ENCODE peak calls at places on chromosomes 5 and 9, in seven cellular contexts. G, F, D, B, R, S and H are unnamed samples.

GRCh38 chr5:74801941-74802340 is 34.9 kb downstream of the NSA2 start:
- DNase-seq in G (no peak), F (peak; percentile 10), D (no peak), B (no peak), R (no peak), S (no peak), H (no peak)

GRCh38 chr5:140284013-140284412 is 18.9 kb downstream of the PFDN1 start:
- DNase-seq in G (no peak), F (no peak), D (no peak), B (no peak), R (no peak), S (no peak), H (no peak)

GRCh38 chr5:74124826-74125225 is 498.8 kb downstream of the ARHGEF28 start:
- DNase-seq in G (no peak), F (no peak), D (no peak), B (no peak), R (no peak), S (no peak), H (no peak)

GRCh38 chr5:16975950-16976624 is 40.0 kb upstream of the MYO10 start:
- DNase-seq in G (no peak), F (no peak), D (no peak), B (no peak), R (no peak), S (no peak), H (peak; percentile 21)

GRCh38 chr9:76891279-76891678 is 14.6 kb downstream of the PRUNE2 start:
- DNase-seq in G (no peak), F (no peak), D (no peak), B (no peak), R (no peak), S (no peak), H (no peak)

GRCh38 chr9:79446540-79447307 is 125.0 kb upstream of the TLE4 start:
- DNase-seq in G (no peak), F (no peak), D (no peak), B (no peak), R (no peak), S (no peak), H (no peak)

GRCh38 chr9:135306699-135307098 is 172.9 kb upstream of the PPP1R26 start:
- DNase-seq in G (no peak), F (no peak), D (no peak), B (no peak), R (no peak), S (no peak), H (no peak)

GRCh38 chr9:135908334-135909204 is 1.2 kb upstream of the CAMSAP1 start:
- DNase-seq in G (no peak), F (no peak), D (no peak), B (no peak), R (no peak), S (peak; percentile 71), H (no peak)

GRCh38 chr5:66407739-66408138 is 188.5 kb upstream of the MAST4 start:
- DNase-seq in G (no peak), F (no peak), D (no peak), B (no peak), R (no peak), S (no peak), H (no peak)

GRCh38 chr9:110069326-110070248 is 138.4 kb downstream of the C9orf152 start:
- DNase-seq in G (no peak), F (peak; percentile 94), D (peak; percentile 32), B (peak; percentile 36), R (peak; percentile 30), S (peak; percentile 78), H (peak; percentile 81)

GRCh38 chr5:116510525-116510924 is 64.1 kb downstream of the SEMA6A start:
- DNase-seq in G (no peak), F (no peak), D (no peak), B (peak; percentile 20), R (no peak), S (no peak), H (no peak)

GRCh38 chr5:180599590-180599914 is 8.3 kb upstream of the SCGB3A1 start:
- DNase-seq in G (no peak), F (no peak), D (no peak), B (no peak), R (no peak), S (no peak), H (no peak)

GRCh38 chr5:131846536-131846935 is 49.7 kb upstream of the FNIP1 start:
- DNase-seq in G (no peak), F (no peak), D (no peak), B (no peak), R (no peak), S (no peak), H (no peak)

GRCh38 chr9:13244190-13244589 is 35.3 kb downstream of the MPDZ start:
- DNase-seq in G (no peak), F (no peak), D (peak; percentile 4), B (no peak), R (no peak), S (no peak), H (no peak)

GRCh38 chr5:24642022-24642421 is 2.8 kb downstream of the CDH10 start:
- DNase-seq in G (no peak), F (no peak), D (peak; percentile 74), B (peak; percentile 45), R (no peak), S (no peak), H (no peak)

GRCh38 chr5:76256116-76256889 is 146.8 kb upstream of the IQGAP2 start:
- DNase-seq in G (peak; percentile 55), F (peak; percentile 43), D (peak; percentile 86), B (peak; percentile 71), R (no peak), S (peak; percentile 71), H (no peak)

GRCh38 chr5:178357127-178357526 is 124.5 kb upstream of the PHYKPL start:
- DNase-seq in G (no peak), F (no peak), D (no peak), B (no peak), R (peak; percentile 49), S (no peak), H (no peak)

GRCh38 chr5:56279979-56280378 is 46.8 kb upstream of the ANKRD55 start:
- DNase-seq in G (no peak), F (peak; percentile 71), D (peak; percentile 25), B (no peak), R (no peak), S (no peak), H (no peak)

GRCh38 chr5:15500326-15500958 is 462 bp downstream of the FBXL7 start:
- DNase-seq in G (peak; percentile 41), F (peak; percentile 57), D (peak; percentile 38), B (peak; percentile 50), R (peak; percentile 75), S (peak; percentile 81), H (peak; percentile 92)

GRCh38 chr9:98201749-98202148 is 9.3 kb upstream of the CORO2A start:
- DNase-seq in G (no peak), F (no peak), D (no peak), B (no peak), R (no peak), S (no peak), H (no peak)

GRCh38 chr5:135139397-135140134 is 105.5 kb upstream of the PITX1 start:
- DNase-seq in G (no peak), F (peak; percentile 84), D (peak; percentile 53), B (no peak), R (no peak), S (peak; percentile 73), H (peak; percentile 80)

GRCh38 chr5:139783436-139783955 is 12.1 kb upstream of the PSD2 start:
- DNase-seq in G (no peak), F (no peak), D (no peak), B (no peak), R (no peak), S (no peak), H (no peak)

GRCh38 chr9:68709291-68709970 is 4.4 kb downstream of the PIP5K1B start:
- DNase-seq in G (no peak), F (no peak), D (no peak), B (no peak), R (no peak), S (no peak), H (no peak)
- H3K4me3 ChIP-seq in G (no peak overlapping the region), F (no peak overlapping the region), D (no peak overlapping the region), B (no peak overlapping the region), R (no peak overlapping the region), S (no peak overlapping the region), H (no peak overlapping the region)

GRCh38 chr5:64691333-64691732 is 1.0 kb downstream of the SHISAL2B start:
- DNase-seq in G (no peak), F (no peak), D (no peak), B (no peak), R (no peak), S (no peak), H (no peak)
- H3K4me3 ChIP-seq in G (no peak overlapping the region), F (no peak overlapping the region), D (peak overlapping the region; percentile 37), B (peak overlapping the region; percentile 55), R (no peak overlapping the region), S (no peak overlapping the region), H (no peak overlapping the region)

GRCh38 chr5:170296935-170297588 is 515 bp downstream of the LCP2 start:
- DNase-seq in G (no peak), F (no peak), D (no peak), B (no peak), R (no peak), S (no peak), H (peak; percentile 69)

GRCh38 chr5:170301149-170301548 is 3.6 kb upstream of the LCP2 start:
- DNase-seq in G (no peak), F (no peak), D (no peak), B (no peak), R (no peak), S (peak; percentile 20), H (no peak)

GRCh38 chr5:170296036-170296934 is 1.3 kb downstream of the LCP2 start:
- DNase-seq in G (no peak), F (no peak), D (no peak), B (no peak), R (no peak), S (peak; percentile 40), H (no peak)

GRCh38 chr5:170300361-170301013 is 2.9 kb upstream of the LCP2 start:
- DNase-seq in G (no peak), F (no peak), D (no peak), B (no peak), R (no peak), S (peak; percentile 74), H (peak; percentile 13)

GRCh38 chr5:170297589-170298462 is at the start of gene LCP2:
- DNase-seq in G (no peak), F (no peak), D (no peak), B (no peak), R (no peak), S (peak; percentile 59), H (no peak)
- H3K4me3 ChIP-seq in G (peak within 1 kb of the TSS; percentile 27), F (no peak within 1 kb of the TSS), D (no peak within 1 kb of the TSS), B (no peak within 1 kb of the TSS), R (peak within 1 kb of the TSS; percentile 44), S (peak within 1 kb of the TSS; percentile 37), H (peak within 1 kb of the TSS; percentile 24)

GRCh38 chr5:170860415-170860814 is 1.4 kb upstream of the RANBP17 start:
- DNase-seq in G (no peak), F (no peak), D (no peak), B (no peak), R (no peak), S (no peak), H (no peak)

GRCh38 chr5:170860818-170861217 is 1.0 kb upstream of the RANBP17 start:
- DNase-seq in G (no peak), F (no peak), D (no peak), B (no peak), R (no peak), S (no peak), H (no peak)

GRCh38 chr5:170861855-170862766 is at the start of gene RANBP17:
- DNase-seq in G (peak; percentile 80), F (peak; percentile 83), D (no peak), B (peak; percentile 82), R (peak; percentile 56), S (peak; percentile 63), H (no peak)

GRCh38 chr5:170863646-170864045 is 1.8 kb downstream of the RANBP17 start:
- DNase-seq in G (no peak), F (peak; percentile 51), D (no peak), B (no peak), R (no peak), S (no peak), H (no peak)

GRCh38 chr5:170861295-170861854 is 443 bp upstream of the RANBP17 start:
- DNase-seq in G (no peak), F (peak; percentile 34), D (no peak), B (no peak), R (no peak), S (no peak), H (no peak)
- H3K4me3 ChIP-seq in G (no peak overlapping the region), F (no peak overlapping the region), D (no peak overlapping the region), B (peak overlapping the region; percentile 18), R (no peak overlapping the region), S (peak overlapping the region; percentile 85), H (no peak overlapping the region)